ENCODE peak calls at places on chromosomes 16 and 17, in four cellular contexts. S is foreskin melanocyte; T is activated naive CD4-positive, alpha-beta T cell; G is CD4-positive, alpha-beta T cell. Y is an unnamed sample.

GRCh38 chr16:11700264-11701029 is 32.2 kb downstream of the SNN start:
- DNase-seq in G (no peak), T (no peak), S (no peak), Y (no peak)

GRCh38 chr17:39036009-39036408 is 68.8 kb upstream of the FBXO47 start:
- DNase-seq in G (no peak), T (no peak), S (no peak), Y (no peak)

GRCh38 chr17:71109697-71110096 is 940.4 kb downstream of the KCNJ2 start:
- DNase-seq in S (no peak), G (no peak), T (no peak), Y (no peak)

GRCh38 chr17:64635647-64636305 is 26.3 kb downstream of the SMURF2 start:
- DNase-seq in T (no peak), S (peak; percentile 15), G (no peak), Y (no peak)

GRCh38 chr16:85574672-85575475 is 38.2 kb upstream of the GSE1 start:
- DNase-seq in G (no peak), S (no peak), T (no peak), Y (no peak)

GRCh38 chr16:15608398-15609285 is 34.3 kb downstream of the MARF1 start:
- DNase-seq in G (no peak), S (no peak), T (no peak), Y (no peak)

GRCh38 chr17:1847191-1847590 is 17.4 kb downstream of the RPA1 start:
- DNase-seq in T (no peak), G (no peak), S (no peak), Y (no peak)

GRCh38 chr17:15651583-15652110 is 32.1 kb upstream of the FBXW10B start:
- DNase-seq in S (peak; percentile 84), T (no peak), G (peak; percentile 3), Y (no peak)

GRCh38 chr16:14007460-14007859 is 63.7 kb upstream of the MRTFB start:
- DNase-seq in T (no peak), G (no peak), S (no peak), Y (no peak)

GRCh38 chr17:76973040-76973439 is 104.8 kb downstream of the MGAT5B start:
- DNase-seq in G (no peak), S (no peak), T (no peak), Y (no peak)

GRCh38 chr16:379961-380836 is 1.6 kb downstream of the PGAP6 start:
- DNase-seq in G (peak; percentile 23), S (no peak), T (no peak), Y (no peak)

GRCh38 chr16:84356591-84357116 is 11.7 kb upstream of the ATP2C2 start:
- DNase-seq in T (no peak), G (no peak), S (peak; percentile 80), Y (no peak)

GRCh38 chr17:49783051-49783715 is 5.3 kb upstream of the KAT7 start:
- DNase-seq in S (peak; percentile 59), G (no peak), T (no peak), Y (no peak)

GRCh38 chr17:36742267-36743000 is 141.1 kb downstream of the MRM1 start:
- DNase-seq in T (no peak), G (no peak), S (no peak), Y (no peak)

GRCh38 chr16:65406076-65406475 is 284.2 kb upstream of the CDH11 start:
- DNase-seq in S (no peak), T (no peak), G (no peak), Y (no peak)

GRCh38 chr16:35692824-35693223 is 2233.4 kb downstream of the TP53TG3F start:
- DNase-seq in G (no peak), S (no peak), T (no peak), Y (no peak)

Y was measured in naive thymus-derived CD8-positive, alpha-beta T cell.